ENCODE peak calls at places on chromosomes 11 and 22, in nine cellular contexts. One of them, this sample, is unnamed.

GRCh38 chr22:22945195-22945594 is 57.6 kb downstream of the IGLL5 start:
- DNase-seq in fibroblast of lung: no peak
- DNase-seq in OCI-LY7: no peak
- DNase-seq in right lobe of liver: no peak
- DNase-seq in epithelial cell of proximal tubule: no peak
- DNase-seq in adrenal gland: no peak
- DNase-seq in AG04449: no peak
- DNase-seq in tibial nerve: no peak
- DNase-seq in fibroblast of villous mesenchyme: no peak
- DNase-seq in this sample: no peak

GRCh38 chr11:20261526-20261925 is 101.3 kb upstream of the DBX1 start:
- DNase-seq in fibroblast of lung: peak
- DNase-seq in OCI-LY7: no peak
- DNase-seq in right lobe of liver: no peak
- DNase-seq in epithelial cell of proximal tubule: no peak
- DNase-seq in adrenal gland: no peak
- DNase-seq in AG04449: no peak
- DNase-seq in tibial nerve: no peak
- DNase-seq in fibroblast of villous mesenchyme: no peak
- DNase-seq in this sample: no peak

GRCh38 chr11:19553683-19554333 is 158.8 kb upstream of the NAV2 start:
- DNase-seq in fibroblast of lung: peak
- DNase-seq in OCI-LY7: peak
- DNase-seq in right lobe of liver: peak
- DNase-seq in epithelial cell of proximal tubule: no peak
- DNase-seq in adrenal gland: peak
- DNase-seq in AG04449: no peak
- DNase-seq in tibial nerve: peak
- DNase-seq in fibroblast of villous mesenchyme: peak
- DNase-seq in this sample: no peak

GRCh38 chr22:46958649-46959048 is 196.2 kb downstream of the TBC1D22A start:
- DNase-seq in fibroblast of lung: no peak
- DNase-seq in OCI-LY7: no peak
- DNase-seq in right lobe of liver: no peak
- DNase-seq in epithelial cell of proximal tubule: no peak
- DNase-seq in adrenal gland: no peak
- DNase-seq in AG04449: no peak
- DNase-seq in tibial nerve: no peak
- DNase-seq in fibroblast of villous mesenchyme: no peak
- DNase-seq in this sample: no peak

GRCh38 chr11:45832835-45833446 is 14.3 kb upstream of the CRY2 start:
- DNase-seq in fibroblast of lung: no peak
- DNase-seq in OCI-LY7: no peak
- DNase-seq in right lobe of liver: no peak
- DNase-seq in epithelial cell of proximal tubule: no peak
- DNase-seq in adrenal gland: no peak
- DNase-seq in AG04449: no peak
- DNase-seq in tibial nerve: no peak
- DNase-seq in fibroblast of villous mesenchyme: no peak
- DNase-seq in this sample: no peak

GRCh38 chr22:36211237-36211881 is 9.8 kb upstream of the APOL4 start:
- DNase-seq in fibroblast of lung: peak
- DNase-seq in OCI-LY7: no peak
- DNase-seq in right lobe of liver: no peak
- DNase-seq in epithelial cell of proximal tubule: no peak
- DNase-seq in adrenal gland: no peak
- DNase-seq in AG04449: no peak
- DNase-seq in tibial nerve: peak
- DNase-seq in fibroblast of villous mesenchyme: peak
- DNase-seq in this sample: no peak

GRCh38 chr22:48923165-48923875 is 904.4 kb downstream of the BRD1 start:
- DNase-seq in fibroblast of lung: no peak
- DNase-seq in OCI-LY7: no peak
- DNase-seq in right lobe of liver: no peak
- DNase-seq in epithelial cell of proximal tubule: no peak
- DNase-seq in adrenal gland: no peak
- DNase-seq in AG04449: no peak
- DNase-seq in tibial nerve: no peak
- DNase-seq in fibroblast of villous mesenchyme: no peak
- DNase-seq in this sample: no peak

GRCh38 chr11:125080531-125080911 is 17.4 kb downstream of the SLC37A2 start:
- DNase-seq in fibroblast of lung: no peak
- DNase-seq in OCI-LY7: no peak
- DNase-seq in right lobe of liver: no peak
- DNase-seq in epithelial cell of proximal tubule: no peak
- DNase-seq in adrenal gland: no peak
- DNase-seq in AG04449: no peak
- DNase-seq in tibial nerve: no peak
- DNase-seq in fibroblast of villous mesenchyme: no peak
- DNase-seq in this sample: no peak

GRCh38 chr22:30806391-30806861 is 111.8 kb downstream of the OSBP2 start:
- DNase-seq in fibroblast of lung: peak
- DNase-seq in OCI-LY7: no peak
- DNase-seq in right lobe of liver: no peak
- DNase-seq in epithelial cell of proximal tubule: no peak
- DNase-seq in adrenal gland: no peak
- DNase-seq in AG04449: no peak
- DNase-seq in tibial nerve: no peak
- DNase-seq in fibroblast of villous mesenchyme: peak
- DNase-seq in this sample: no peak

GRCh38 chr11:131760191-131760951 is 390.0 kb downstream of the NTM start:
- DNase-seq in fibroblast of lung: peak
- DNase-seq in OCI-LY7: no peak
- DNase-seq in right lobe of liver: no peak
- DNase-seq in epithelial cell of proximal tubule: no peak
- DNase-seq in adrenal gland: no peak
- DNase-seq in AG04449: no peak
- DNase-seq in tibial nerve: no peak
- DNase-seq in fibroblast of villous mesenchyme: peak
- DNase-seq in this sample: no peak

GRCh38 chr11:130675456-130675855 is 227.0 kb downstream of the ADAMTS15 start:
- DNase-seq in fibroblast of lung: peak
- DNase-seq in OCI-LY7: no peak
- DNase-seq in right lobe of liver: no peak
- DNase-seq in epithelial cell of proximal tubule: no peak
- DNase-seq in adrenal gland: no peak
- DNase-seq in AG04449: no peak
- DNase-seq in tibial nerve: peak
- DNase-seq in fibroblast of villous mesenchyme: peak
- DNase-seq in this sample: no peak

GRCh38 chr11:31340903-31341572 is 28.5 kb downstream of the DCDC1 start:
- DNase-seq in fibroblast of lung: peak
- DNase-seq in OCI-LY7: peak
- DNase-seq in right lobe of liver: no peak
- DNase-seq in epithelial cell of proximal tubule: no peak
- DNase-seq in adrenal gland: no peak
- DNase-seq in AG04449: no peak
- DNase-seq in tibial nerve: no peak
- DNase-seq in fibroblast of villous mesenchyme: peak
- DNase-seq in this sample: no peak

GRCh38 chr22:50525991-50526848 is 822 bp upstream of the SCO2 start:
- DNase-seq in fibroblast of lung: peak
- DNase-seq in OCI-LY7: peak
- DNase-seq in right lobe of liver: peak
- DNase-seq in epithelial cell of proximal tubule: no peak
- DNase-seq in adrenal gland: peak
- DNase-seq in AG04449: no peak
- DNase-seq in tibial nerve: peak
- DNase-seq in fibroblast of villous mesenchyme: peak
- DNase-seq in this sample: no peak
- TF ChIP-seq CTCF in fibroblast of lung: peak
- TF ChIP-seq CTCF in OCI-LY7: peak
- TF ChIP-seq CTCF in right lobe of liver: peak
- TF ChIP-seq CTCF in epithelial cell of proximal tubule: peak
- TF ChIP-seq CTCF in adrenal gland: no peak
- TF ChIP-seq CTCF in AG04449: peak
- TF ChIP-seq CTCF in tibial nerve: peak
- TF ChIP-seq CTCF in fibroblast of villous mesenchyme: peak
- TF ChIP-seq CTCF in this sample: peak

GRCh38 chr11:35923452-35923851 is 20.4 kb upstream of the LDLRAD3 start:
- DNase-seq in fibroblast of lung: no peak
- DNase-seq in OCI-LY7: no peak
- DNase-seq in right lobe of liver: no peak
- DNase-seq in epithelial cell of proximal tubule: no peak
- DNase-seq in adrenal gland: no peak
- DNase-seq in AG04449: no peak
- DNase-seq in tibial nerve: no peak
- DNase-seq in fibroblast of villous mesenchyme: no peak
- DNase-seq in this sample: no peak

GRCh38 chr11:35927730-35928129 is 16.1 kb upstream of the LDLRAD3 start:
- DNase-seq in fibroblast of lung: peak
- DNase-seq in OCI-LY7: no peak
- DNase-seq in right lobe of liver: peak
- DNase-seq in epithelial cell of proximal tubule: peak
- DNase-seq in adrenal gland: peak
- DNase-seq in AG04449: no peak
- DNase-seq in tibial nerve: peak
- DNase-seq in fibroblast of villous mesenchyme: peak
- DNase-seq in this sample: peak

GRCh38 chr11:35930466-35930865 is 13.4 kb upstream of the LDLRAD3 start:
- DNase-seq in fibroblast of lung: no peak
- DNase-seq in OCI-LY7: no peak
- DNase-seq in right lobe of liver: no peak
- DNase-seq in epithelial cell of proximal tubule: no peak
- DNase-seq in adrenal gland: no peak
- DNase-seq in AG04449: no peak
- DNase-seq in tibial nerve: no peak
- DNase-seq in fibroblast of villous mesenchyme: no peak
- DNase-seq in this sample: no peak

GRCh38 chr11:35928688-35929087 is 15.2 kb upstream of the LDLRAD3 start:
- DNase-seq in fibroblast of lung: no peak
- DNase-seq in OCI-LY7: no peak
- DNase-seq in right lobe of liver: no peak
- DNase-seq in epithelial cell of proximal tubule: no peak
- DNase-seq in adrenal gland: no peak
- DNase-seq in AG04449: no peak
- DNase-seq in tibial nerve: no peak
- DNase-seq in fibroblast of villous mesenchyme: no peak
- DNase-seq in this sample: no peak

GRCh38 chr11:35927067-35927466 is 16.8 kb upstream of the LDLRAD3 start:
- DNase-seq in fibroblast of lung: peak
- DNase-seq in OCI-LY7: no peak
- DNase-seq in right lobe of liver: no peak
- DNase-seq in epithelial cell of proximal tubule: no peak
- DNase-seq in adrenal gland: no peak
- DNase-seq in AG04449: no peak
- DNase-seq in tibial nerve: no peak
- DNase-seq in fibroblast of villous mesenchyme: no peak
- DNase-seq in this sample: no peak
- H3K4me3 ChIP-seq in fibroblast of lung: no peak
- H3K4me3 ChIP-seq in OCI-LY7: no peak
- H3K4me3 ChIP-seq in right lobe of liver: no peak
- H3K4me3 ChIP-seq in epithelial cell of proximal tubule: no peak
- H3K4me3 ChIP-seq in adrenal gland: no peak
- H3K4me3 ChIP-seq in AG04449: no peak
- H3K4me3 ChIP-seq in tibial nerve: no peak
- H3K4me3 ChIP-seq in fibroblast of villous mesenchyme: no peak
- H3K4me3 ChIP-seq in this sample: peak

DNA sequence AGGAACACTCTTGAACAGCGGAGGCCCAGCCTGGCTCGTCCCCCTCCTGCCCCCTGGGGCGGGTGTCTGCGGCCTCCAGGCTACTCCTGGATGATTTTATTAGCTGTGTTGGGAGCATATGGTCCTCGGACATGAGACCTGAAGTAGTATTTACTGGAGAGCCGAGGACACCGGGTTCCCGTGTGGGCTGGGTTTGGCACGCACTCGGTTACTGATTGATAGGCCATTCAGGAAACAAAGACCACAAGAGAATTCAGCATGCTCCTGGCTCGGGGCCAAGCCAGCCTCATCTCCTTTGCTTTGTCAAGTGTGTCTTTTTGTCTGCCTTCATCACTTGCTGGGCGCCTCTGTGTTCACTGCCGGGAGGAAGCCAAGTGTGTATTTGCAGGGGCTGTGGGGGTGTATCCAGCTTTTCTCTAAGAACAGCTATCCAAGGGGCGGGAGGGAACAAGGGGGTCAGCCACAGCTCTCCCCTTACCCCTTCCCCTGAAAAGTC is 9.7 kb downstream of the FXYD2 start:
- DNase-seq in fibroblast of lung: peak
- DNase-seq in OCI-LY7: peak
- DNase-seq in right lobe of liver: peak
- DNase-seq in epithelial cell of proximal tubule: peak
- DNase-seq in adrenal gland: peak
- DNase-seq in AG04449: no peak
- DNase-seq in tibial nerve: peak
- DNase-seq in fibroblast of villous mesenchyme: no peak
- DNase-seq in this sample: no peak
- TF ChIP-seq CTCF in fibroblast of lung: no peak
- TF ChIP-seq CTCF in OCI-LY7: no peak
- TF ChIP-seq CTCF in right lobe of liver: no peak
- TF ChIP-seq CTCF in epithelial cell of proximal tubule: no peak
- TF ChIP-seq CTCF in adrenal gland: no peak
- TF ChIP-seq CTCF in AG04449: no peak
- TF ChIP-seq CTCF in tibial nerve: no peak
- TF ChIP-seq CTCF in fibroblast of villous mesenchyme: no peak
- TF ChIP-seq CTCF in this sample: no peak

GRCh38 chr11:9761441-9761945 is 97.6 kb downstream of the SWAP70 start:
- DNase-seq in fibroblast of lung: no peak
- DNase-seq in OCI-LY7: no peak
- DNase-seq in right lobe of liver: no peak
- DNase-seq in epithelial cell of proximal tubule: no peak
- DNase-seq in adrenal gland: no peak
- DNase-seq in AG04449: no peak
- DNase-seq in tibial nerve: no peak
- DNase-seq in fibroblast of villous mesenchyme: no peak
- DNase-seq in this sample: no peak

GRCh38 chr11:9757809-9758675 is 94.2 kb downstream of the SWAP70 start:
- DNase-seq in fibroblast of lung: peak
- DNase-seq in OCI-LY7: peak
- DNase-seq in right lobe of liver: peak
- DNase-seq in epithelial cell of proximal tubule: no peak
- DNase-seq in adrenal gland: peak
- DNase-seq in AG04449: no peak
- DNase-seq in tibial nerve: peak
- DNase-seq in fibroblast of villous mesenchyme: peak
- DNase-seq in this sample: no peak

GRCh38 chr11:9758676-9759518 is 95.0 kb downstream of the SWAP70 start:
- DNase-seq in fibroblast of lung: peak
- DNase-seq in OCI-LY7: peak
- DNase-seq in right lobe of liver: peak
- DNase-seq in epithelial cell of proximal tubule: no peak
- DNase-seq in adrenal gland: peak
- DNase-seq in AG04449: no peak
- DNase-seq in tibial nerve: peak
- DNase-seq in fibroblast of villous mesenchyme: peak
- DNase-seq in this sample: no peak

GRCh38 chr11:9759519-9760179 is 95.8 kb downstream of the SWAP70 start:
- DNase-seq in fibroblast of lung: peak
- DNase-seq in OCI-LY7: peak
- DNase-seq in right lobe of liver: peak
- DNase-seq in epithelial cell of proximal tubule: peak
- DNase-seq in adrenal gland: peak
- DNase-seq in AG04449: peak
- DNase-seq in tibial nerve: peak
- DNase-seq in fibroblast of villous mesenchyme: peak
- DNase-seq in this sample: peak

GRCh38 chr11:9760180-9760550 is 96.3 kb downstream of the SWAP70 start:
- DNase-seq in fibroblast of lung: peak
- DNase-seq in OCI-LY7: no peak
- DNase-seq in right lobe of liver: peak
- DNase-seq in epithelial cell of proximal tubule: peak
- DNase-seq in adrenal gland: peak
- DNase-seq in AG04449: no peak
- DNase-seq in tibial nerve: peak
- DNase-seq in fibroblast of villous mesenchyme: peak
- DNase-seq in this sample: no peak
- H3K4me3 ChIP-seq in fibroblast of lung: no peak
- H3K4me3 ChIP-seq in OCI-LY7: no peak
- H3K4me3 ChIP-seq in right lobe of liver: no peak
- H3K4me3 ChIP-seq in epithelial cell of proximal tubule: no peak
- H3K4me3 ChIP-seq in adrenal gland: no peak
- H3K4me3 ChIP-seq in AG04449: no peak
- H3K4me3 ChIP-seq in tibial nerve: no peak
- H3K4me3 ChIP-seq in fibroblast of villous mesenchyme: no peak
- H3K4me3 ChIP-seq in this sample: no peak

This sample was measured in retinal pigment epithelial cell.